ENCODE peak calls at places on chromosome 20, in ten cellular contexts. Q, J, V, A, I, U, R, C, G and N are unnamed samples.

GRCh38 chr20:9442858-9443257 is 71.5 kb upstream of the LAMP5 start:
- DNase-seq in Q (no peak), J (no peak), V (no peak), A (peak; percentile 97), I (no peak), U (no peak), R (no peak), C (no peak), G (peak; percentile 7), N (peak; percentile 45)

GRCh38 chr20:10673176-10673830 is 496 bp downstream of the JAG1 start:
- DNase-seq in Q (no peak), J (no peak), V (peak; percentile 58), A (peak; percentile 60), I (peak; percentile 87), U (no peak), R (no peak), C (peak; percentile 5), G (peak; percentile 53), N (no peak)

GRCh38 chr20:51393566-51393965 is 149.0 kb downstream of the NFATC2 start:
- DNase-seq in Q (no peak), J (no peak), V (no peak), A (no peak), I (peak; percentile 46), U (no peak), R (no peak), C (no peak), G (no peak), N (no peak)

GRCh38 chr20:45269754-45270270 is 15.4 kb upstream of the SLPI start:
- DNase-seq in Q (no peak), J (no peak), V (no peak), A (no peak), I (no peak), U (no peak), R (no peak), C (no peak), G (no peak), N (no peak)

GRCh38 chr20:38659613-38659880 is 57.9 kb downstream of the ARHGAP40 start:
- DNase-seq in Q (no peak), J (no peak), V (no peak), A (no peak), I (no peak), U (no peak), R (no peak), C (no peak), G (no peak), N (no peak)

GRCh38 chr20:17617212-17617867 is 47.5 kb downstream of the DSTN start:
- DNase-seq in Q (peak; percentile 20), J (no peak), V (peak; percentile 56), A (peak; percentile 50), I (peak; percentile 75), U (no peak), R (peak; percentile 50), C (no peak), G (peak; percentile 54), N (no peak)

GRCh38 chr20:48631114-48632016 is 196.4 kb downstream of the PREX1 start:
- DNase-seq in Q (no peak), J (no peak), V (peak; percentile 40), A (no peak), I (no peak), U (no peak), R (peak; percentile 19), C (no peak), G (peak; percentile 52), N (peak; percentile 93)

GRCh38 chr20:35283441-35284266 is 918 bp downstream of the EIF6 start:
- DNase-seq in Q (no peak), J (no peak), V (no peak), A (no peak), I (no peak), U (no peak), R (no peak), C (no peak), G (peak; percentile 74), N (no peak)

GRCh38 chr20:48738399-48739304 is 89.1 kb downstream of the PREX1 start:
- DNase-seq in Q (no peak), J (no peak), V (no peak), A (no peak), I (no peak), U (no peak), R (no peak), C (peak; percentile 69), G (no peak), N (peak; percentile 34)

GRCh38 chr20:40110241-40110910 is 578.7 kb downstream of the MAFB start:
- DNase-seq in Q (no peak), J (no peak), V (no peak), A (no peak), I (no peak), U (no peak), R (no peak), C (no peak), G (no peak), N (no peak)

GRCh38 chr20:62844182-62844581 is 17.4 kb downstream of the TCFL5 start:
- DNase-seq in Q (no peak), J (no peak), V (no peak), A (no peak), I (no peak), U (no peak), R (no peak), C (no peak), G (no peak), N (no peak)

GRCh38 chr20:62711703-62712101 is 3.1 kb downstream of the NTSR1 start:
- DNase-seq in Q (no peak), J (no peak), V (no peak), A (peak; percentile 32), I (no peak), U (no peak), R (no peak), C (no peak), G (peak; percentile 59), N (no peak)

GRCh38 chr20:31484001-31484400 is 8.9 kb downstream of the REM1 start:
- DNase-seq in Q (no peak), J (no peak), V (no peak), A (no peak), I (no peak), U (no peak), R (no peak), C (no peak), G (no peak), N (no peak)

GRCh38 chr20:9068232-9068781 is 580 bp upstream of the PLCB4 start:
- DNase-seq in Q (no peak), J (no peak), V (peak; percentile 82), A (peak; percentile 49), I (peak; percentile 89), U (peak; percentile 26), R (peak; percentile 19), C (no peak), G (no peak), N (peak; percentile 27)

GRCh38 chr20:24402234-24402633 is 67.2 kb upstream of the SYNDIG1 start:
- DNase-seq in Q (no peak), J (no peak), V (no peak), A (no peak), I (no peak), U (no peak), R (no peak), C (no peak), G (no peak), N (no peak)